ENCODE peak calls at places on chromosome 3, in nine cellular contexts. L is activated naive CD8-positive, alpha-beta T cell treated with anti-CD3 and anti-CD28 coated beads, Interleukin-2, amount 10 ng/mL, durations not matched to agents 7 days and 5 days; J is LHCN-M2; V is ACHN; D is lung; A is GM19239; K is HAP-1; E is occipital lobe; C is foreskin fibroblast. X is an unnamed sample.

GRCh38 chr3:14424711-14425573 is 22.5 kb downstream of the SLC6A6 start:
- DNase-seq in V (no peak), C (peak), D (peak), E (no peak), A (no peak), K (no peak), J (peak), L (peak), X (no peak)

GRCh38 chr3:74271541-74271940 is 342.9 kb downstream of the CNTN3 start:
- DNase-seq in D (no peak), K (no peak), C (peak), A (no peak), E (no peak), J (no peak), L (no peak), V (no peak), X (no peak)

GRCh38 chr3:47010050-47010712 is 30.7 kb downstream of the NBEAL2 start:
- DNase-seq in L (peak), E (no peak), A (no peak), C (no peak), V (no peak), J (no peak), D (no peak), K (no peak), X (no peak)

GRCh38 chr3:128036119-128036518 is 16.1 kb upstream of the SEC61A1 start:
- DNase-seq in E (no peak), L (no peak), C (no peak), V (no peak), J (no peak), D (no peak), K (no peak), A (no peak), X (no peak)

GRCh38 chr3:141094851-141095545 is 43.9 kb downstream of the SPSB4 start:
- DNase-seq in C (peak), E (no peak), A (no peak), K (peak), L (no peak), J (peak), V (no peak), D (no peak), X (peak)

GRCh38 chr3:57855943-57856342 is 99.8 kb downstream of the SLMAP start:
- DNase-seq in J (no peak), D (no peak), C (no peak), A (no peak), E (no peak), L (no peak), V (no peak), K (no peak), X (no peak)

GRCh38 chr3:183987014-183987600 is 30.6 kb downstream of the ABCC5 start:
- DNase-seq in D (no peak), C (no peak), E (no peak), V (no peak), L (no peak), J (peak), A (no peak), K (no peak), X (no peak)

GRCh38 chr3:111616417-111617105 is 21.4 kb upstream of the ZBED2 start:
- DNase-seq in E (no peak), A (no peak), J (peak), L (peak), C (peak), K (no peak), D (no peak), V (no peak), X (peak)

GRCh38 chr3:152385761-152386160 is 117.0 kb downstream of the MBNL1 start:
- DNase-seq in V (peak), C (peak), J (peak), L (no peak), K (peak), D (no peak), E (no peak), A (no peak), X (peak)

GRCh38 chr3:174498638-174499037 is 360.5 kb upstream of the NAALADL2 start:
- DNase-seq in C (peak), A (no peak), D (no peak), L (no peak), E (no peak), J (peak), V (no peak), K (no peak), X (peak)

GRCh38 chr3:30933478-30934207 is 39.2 kb upstream of the GADL1 start:
- DNase-seq in V (no peak), D (no peak), K (no peak), L (no peak), C (no peak), A (no peak), J (no peak), E (no peak), X (no peak)

GRCh38 chr3:133592843-133593242 is 19.4 kb downstream of the CDV3 start:
- DNase-seq in E (no peak), J (no peak), D (no peak), L (no peak), V (no peak), K (no peak), A (no peak), C (no peak), X (no peak)

GRCh38 chr3:12630292-12630691 is 33.6 kb downstream of the RAF1 start:
- DNase-seq in D (no peak), E (no peak), J (no peak), L (no peak), C (no peak), K (no peak), A (no peak), V (no peak), X (no peak)

GRCh38 chr3:159600291-159600690 is 388.3 kb upstream of the IL12A start:
- DNase-seq in A (no peak), J (no peak), V (no peak), C (no peak), K (no peak), E (no peak), D (no peak), L (no peak), X (no peak)

GRCh38 chr3:120560304-120561250 is 35.6 kb upstream of the NDUFB4 start:
- DNase-seq in D (no peak), A (no peak), K (no peak), J (no peak), E (no peak), C (no peak), V (no peak), L (no peak), X (no peak)

GRCh38 chr3:141184430-141184829 is 47.2 kb upstream of the PXYLP1 start:
- DNase-seq in K (no peak), J (no peak), C (no peak), L (no peak), V (no peak), A (no peak), D (no peak), E (no peak), X (no peak)

X was measured in brain microvascular endothelial cell.